ENCODE peak calls at places on chromosomes 7 and 10, in eight cellular contexts. G is T-helper 2 cell, R is heart right ventricle, K is mesothelial cell of epicardium, F is HuH-7.5, Y is Right ventricle myocardium superior, Z is ELR, N is nephron progenitor cell. A is an unnamed sample.

GRCh38 chr10:75358835-75359421 is 42.6 kb downstream of the ZNF503 start:
- DNase-seq in G (no peak), R (no peak), K (no peak), F (no peak), Y (no peak), Z (peak), N (no peak), A (no peak)

GRCh38 chr10:71845410-71846406 is 5.3 kb downstream of the PSAP start:
- DNase-seq in G (no peak), R (no peak), K (no peak), F (no peak), Y (no peak), Z (no peak), N (no peak), A (no peak)

GRCh38 chr10:93678386-93678785 is 24.0 kb downstream of the FRA10AC1 start:
- DNase-seq in G (no peak), R (no peak), K (no peak), F (no peak), Y (no peak), Z (no peak), N (no peak), A (no peak)

GRCh38 chr7:47380325-47381131 is 201.4 kb downstream of the TNS3 start:
- DNase-seq in G (no peak), R (no peak), K (no peak), F (no peak), Y (no peak), Z (no peak), N (peak), A (no peak)

GRCh38 chr10:99538287-99538917 is 5.7 kb downstream of the NKX2-3 start:
- DNase-seq in G (no peak), R (no peak), K (no peak), F (no peak), Y (no peak), Z (no peak), N (no peak), A (no peak)

GRCh38 chr10:77416327-77417135 is 221.1 kb downstream of the KCNMA1 start:
- DNase-seq in G (no peak), R (no peak), K (no peak), F (no peak), Y (no peak), Z (peak), N (no peak), A (no peak)

GRCh38 chr7:100127866-100128601 is 1.3 kb downstream of the MBLAC1 start:
- DNase-seq in G (no peak), R (no peak), K (peak), F (no peak), Y (no peak), Z (peak), N (peak), A (peak)

GRCh38 chr7:142553216-142553615 is 196.1 kb upstream of the PRSS1 start:
- DNase-seq in G (no peak), R (no peak), K (no peak), F (no peak), Y (no peak), Z (no peak), N (no peak), A (no peak)

GRCh38 chr7:52917982-52918578 is 117.4 kb upstream of the POM121L12 start:
- DNase-seq in G (no peak), R (no peak), K (no peak), F (peak), Y (no peak), Z (no peak), N (peak), A (no peak)

GRCh38 chr7:155815332-155816191 is 3.3 kb upstream of the SHH start:
- DNase-seq in G (peak), R (peak), K (peak), F (peak), Y (no peak), Z (peak), N (peak), A (peak)

GRCh38 chr7:2038876-2039728 is 193.6 kb downstream of the MAD1L1 start:
- DNase-seq in G (no peak), R (no peak), K (no peak), F (no peak), Y (peak), Z (no peak), N (no peak), A (no peak)

GRCh38 chr10:130652544-130652943 is 516.4 kb downstream of the GLRX3 start:
- DNase-seq in G (no peak), R (no peak), K (no peak), F (no peak), Y (no peak), Z (no peak), N (no peak), A (no peak)

GRCh38 chr7:8638076-8638475 is 204.7 kb downstream of the NXPH1 start:
- DNase-seq in G (no peak), R (no peak), K (no peak), F (no peak), Y (peak), Z (no peak), N (no peak), A (no peak)

GRCh38 chr7:665251-665650 is 61.2 kb upstream of the DNAAF5 start:
- DNase-seq in G (no peak), R (no peak), K (no peak), F (peak), Y (no peak), Z (no peak), N (no peak), A (no peak)

GRCh38 chr10:61567729-61568128 is 95.0 kb upstream of the CABCOCO1 start:
- DNase-seq in G (no peak), R (no peak), K (no peak), F (no peak), Y (no peak), Z (no peak), N (no peak), A (no peak)

GRCh38 chr7:69599879-69600764 is 1.8 kb downstream of the AUTS2 start:
- DNase-seq in G (no peak), R (peak), K (no peak), F (peak), Y (peak), Z (no peak), N (peak), A (no peak)

GRCh38 chr7:105218215-105218614 is 170.5 kb downstream of the SRPK2 start:
- DNase-seq in G (no peak), R (no peak), K (no peak), F (no peak), Y (no peak), Z (peak), N (no peak), A (no peak)

GRCh38 chr7:74043523-74043951 is 15.6 kb downstream of the ELN start:
- DNase-seq in G (no peak), R (no peak), K (no peak), F (no peak), Y (no peak), Z (no peak), N (peak), A (no peak)

GRCh38 chr7:99407849-99408346 is 499 bp downstream of the PDAP1 start:
- DNase-seq in G (peak), R (peak), K (peak), F (peak), Y (peak), Z (peak), N (peak), A (peak)

GRCh38 chr7:17530741-17531417 is 232.4 kb downstream of the AHR start:
- DNase-seq in G (no peak), R (no peak), K (no peak), F (no peak), Y (no peak), Z (peak), N (no peak), A (no peak)

GRCh38 chr7:155441856-155442255 is 16.1 kb upstream of the EN2 start:
- DNase-seq in G (no peak), R (no peak), K (no peak), F (no peak), Y (no peak), Z (no peak), N (no peak), A (no peak)

GRCh38 chr7:131170440-131171105 is 157.1 kb upstream of the MKLN1 start:
- DNase-seq in G (no peak), R (no peak), K (no peak), F (no peak), Y (no peak), Z (peak), N (no peak), A (no peak)